ENCODE peak calls at places on chromosomes 1 and 21, in eight cellular contexts. Y is neural crest cell; H is ovary; L is activated CD8-positive, alpha-beta T cell treated with anti-CD3 and anti-CD28 coated beads for 36 hours; X is omental fat pad; K is endothelial cell; Q is mammary epithelial cell; F is Calu3. N is an unnamed sample.
A peak's percentile ranks its signal among the peaks of the same experiment; 100 is the strongest.

GRCh38 chr1:83511327-83511726 is 487.6 kb downstream of the TTLL7 start:
- DNase-seq in Y (no peak), H (no peak), L (no peak), X (no peak), K (no peak), Q (no peak), F (no peak), N (no peak)

GRCh38 chr1:113941245-113941559 is 12.1 kb downstream of the HIPK1 start:
- DNase-seq in Y (no peak), H (no peak), L (no peak), X (no peak), K (no peak), Q (no peak), F (no peak), N (no peak)

GRCh38 chr1:47529520-47530098 is 91.8 kb downstream of the FOXD2 start:
- DNase-seq in Y (no peak), H (no peak), L (no peak), X (no peak), K (no peak), Q (no peak), F (no peak), N (no peak)

GRCh38 chr1:234765672-234766071 is 155.7 kb upstream of the IRF2BP2 start:
- DNase-seq in Y (no peak), H (no peak), L (no peak), X (no peak), K (no peak), Q (no peak), F (no peak), N (no peak)

GRCh38 chr1:88288571-88288970 is 395.5 kb upstream of the PKN2 start:
- DNase-seq in Y (no peak), H (no peak), L (no peak), X (no peak), K (no peak), Q (no peak), F (no peak), N (no peak)

GRCh38 chr1:200133123-200133522 is 105.6 kb downstream of the NR5A2 start:
- DNase-seq in Y (no peak), H (no peak), L (no peak), X (no peak), K (no peak), Q (no peak), F (no peak), N (no peak)

GRCh38 chr1:110056776-110057175 is 13.7 kb downstream of the ALX3 start:
- DNase-seq in Y (no peak), H (no peak), L (no peak), X (no peak), K (no peak), Q (peak; percentile 87), F (no peak), N (no peak)

GRCh38 chr1:104787866-104788510 is 1038.3 kb downstream of the AMY1C start:
- DNase-seq in Y (no peak), H (no peak), L (no peak), X (no peak), K (no peak), Q (no peak), F (no peak), N (no peak)

GRCh38 chr1:100627018-100627716 is 89.2 kb downstream of the GPR88 start:
- DNase-seq in Y (no peak), H (no peak), L (no peak), X (no peak), K (no peak), Q (peak; percentile 84), F (no peak), N (no peak)

GRCh38 chr1:90944006-90944405 is 77.8 kb downstream of the ZNF644 start:
- DNase-seq in Y (no peak), H (no peak), L (no peak), X (no peak), K (no peak), Q (no peak), F (no peak), N (no peak)

GRCh38 chr1:114660250-114660649 is 9.6 kb downstream of the DENND2C start:
- DNase-seq in Y (no peak), H (no peak), L (no peak), X (no peak), K (no peak), Q (no peak), F (no peak), N (no peak)

GRCh38 chr21:43597052-43597451 is 62.2 kb downstream of the HSF2BP start:
- DNase-seq in Y (no peak), H (no peak), L (no peak), X (no peak), K (no peak), Q (peak; percentile 82), F (no peak), N (no peak)

GRCh38 chr1:3942416-3943122 is 42.5 kb upstream of the C1orf174 start:
- DNase-seq in Y (no peak), H (no peak), L (no peak), X (no peak), K (no peak), Q (no peak), F (no peak), N (no peak)

GRCh38 chr1:7341145-7341900 is 429.8 kb upstream of the VAMP3 start:
- DNase-seq in Y (no peak), H (no peak), L (no peak), X (no peak), K (no peak), Q (no peak), F (no peak), N (peak; percentile 53)

GRCh38 chr1:9927259-9927658 is 15.9 kb downstream of the LZIC start:
- DNase-seq in Y (no peak), H (no peak), L (no peak), X (no peak), K (no peak), Q (no peak), F (no peak), N (no peak)

GRCh38 chr1:87958201-87958600 is 629.5 kb downstream of the LMO4 start:
- DNase-seq in Y (no peak), H (no peak), L (no peak), X (no peak), K (no peak), Q (no peak), F (no peak), N (no peak)

GRCh38 chr1:57112148-57112547 is 146.3 kb upstream of the C8B start:
- DNase-seq in Y (no peak), H (no peak), L (no peak), X (no peak), K (no peak), Q (peak; percentile 80), F (no peak), N (no peak)

GRCh38 chr1:95953005-95953404 is 719.0 kb downstream of the RWDD3 start:
- DNase-seq in Y (no peak), H (no peak), L (no peak), X (no peak), K (peak; percentile 9), Q (no peak), F (peak; percentile 46), N (no peak)

DNA sequence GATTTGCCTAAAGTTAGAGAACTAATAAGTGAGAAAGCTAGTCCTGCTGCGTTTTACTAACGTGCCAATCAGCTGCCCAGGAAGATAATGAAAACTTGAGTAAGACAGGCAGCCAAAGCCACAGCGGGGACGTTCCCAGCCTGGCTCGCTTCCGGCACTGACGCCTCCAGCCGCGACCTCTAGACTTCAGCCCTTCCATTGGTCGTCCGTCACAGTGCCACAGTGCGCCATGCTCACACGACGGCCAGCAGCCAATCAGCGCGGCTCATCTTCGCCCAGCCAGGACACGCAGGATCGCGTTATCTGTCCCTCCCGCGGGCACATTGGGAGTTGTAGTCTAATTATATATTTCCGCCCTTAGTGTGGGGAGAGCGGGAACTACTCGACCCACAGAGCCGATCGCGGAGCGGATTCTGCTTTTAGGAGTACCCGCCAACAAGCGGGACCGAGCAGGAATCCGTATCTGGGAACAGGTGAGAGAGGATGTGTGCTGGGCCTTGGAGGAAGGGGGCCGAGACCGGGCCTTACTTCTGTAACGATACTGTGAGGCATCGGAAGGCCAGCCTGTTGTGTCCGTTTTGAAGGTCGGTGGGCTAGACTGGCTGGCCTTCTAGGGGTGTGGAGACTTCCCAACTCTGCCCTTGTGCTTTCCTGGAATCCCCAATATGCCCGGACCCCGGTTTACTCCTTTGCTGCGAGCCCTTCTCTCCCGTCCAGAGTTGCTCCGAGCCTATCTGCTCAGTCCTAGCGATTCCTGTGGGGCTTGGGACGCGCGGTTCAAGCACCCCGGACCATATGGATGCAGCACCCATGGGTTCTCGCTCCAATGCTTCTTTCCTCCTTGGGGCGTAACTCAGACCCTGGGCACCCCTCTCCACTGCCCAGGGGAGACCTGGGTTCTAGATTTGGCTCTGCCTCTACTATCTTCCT is at the start of gene FDPS:
- DNase-seq in Y (peak; percentile 88), H (peak; percentile 98), L (peak; percentile 99), X (peak; percentile 91), K (peak; percentile 91), Q (peak; percentile 100), F (peak; percentile 98), N (peak; percentile 100)
- TF ChIP-seq CTCF in Y (no peak), H (peak; percentile 68), L (no peak), X (no peak), K (no peak), Q (no peak), F (no peak), N (peak; percentile 59)

GRCh38 chr1:151187205-151187604 is 2.8 kb downstream of the VPS72 start:
- DNase-seq in Y (no peak), H (no peak), L (no peak), X (no peak), K (no peak), Q (no peak), F (no peak), N (no peak)
- TF ChIP-seq CTCF in Y (no peak), H (no peak), L (no peak), X (no peak), K (no peak), Q (no peak), F (no peak), N (no peak)

GRCh38 chr1:53459321-53460175 is at the start of gene DMRTB1:
- DNase-seq in Y (no peak), H (no peak), L (no peak), X (no peak), K (no peak), Q (no peak), F (no peak), N (no peak)

GRCh38 chr1:53460211-53460634 is 1.0 kb downstream of the DMRTB1 start:
- DNase-seq in Y (no peak), H (no peak), L (no peak), X (no peak), K (no peak), Q (no peak), F (no peak), N (no peak)

GRCh38 chr1:53461329-53462044 is 2.3 kb downstream of the DMRTB1 start:
- DNase-seq in Y (no peak), H (no peak), L (no peak), X (no peak), K (no peak), Q (no peak), F (no peak), N (no peak)

GRCh38 chr1:53462213-53462612 is 3.0 kb downstream of the DMRTB1 start:
- DNase-seq in Y (no peak), H (no peak), L (no peak), X (no peak), K (no peak), Q (no peak), F (no peak), N (no peak)

GRCh38 chr1:53460666-53461328 is 1.6 kb downstream of the DMRTB1 start:
- DNase-seq in Y (no peak), H (no peak), L (no peak), X (no peak), K (no peak), Q (no peak), F (no peak), N (no peak)
- TF ChIP-seq CTCF in Y (no peak), H (no peak), L (no peak), X (no peak), K (no peak), Q (no peak), F (no peak), N (no peak)

GRCh38 chr1:2049517-2050481 is at the start of gene PRKCZ:
- DNase-seq in Y (no peak), H (peak; percentile 51), L (peak; percentile 94), X (peak; percentile 50), K (peak; percentile 84), Q (peak; percentile 94), F (peak; percentile 96), N (no peak)
- TF ChIP-seq CTCF in Y (peak; percentile 57), H (no peak), L (peak; percentile 34), X (no peak), K (peak; percentile 53), Q (peak; percentile 58), F (peak; percentile 69), N (no peak)